ENCODE peak calls at places on chromosomes 11 and 22, in five cellular contexts. M is stimulated activated CD4-positive, alpha-beta T cell treated with anti-CD3 and anti-CD28 coated beads, TNF-alpha, amount 100 ng/mL, for 48 hours; K is lung; H is stimulated activated CD8-positive, alpha-beta memory T cell treated with anti-CD3 and anti-CD28 coated beads, Interleukin-4, amount 100 ng/mL, for 24 hours; A is posterior vena cava. I is an unnamed sample.
A peak's percentile ranks its signal among the peaks of the same experiment; 100 is the strongest.

GRCh38 chr11:11916981-11917399 is 75.2 kb downstream of the USP47 start:
- DNase-seq in A (no peak), H (no peak), K (no peak), M (no peak), I (no peak)

GRCh38 chr22:47372111-47372581 is 609.7 kb downstream of the TBC1D22A start:
- DNase-seq in H (no peak), K (no peak), A (peak; percentile 60), M (no peak), I (no peak)

GRCh38 chr22:29483254-29483653 is 3.2 kb downstream of the NEFH start:
- DNase-seq in K (no peak), H (no peak), A (no peak), M (no peak), I (no peak)

GRCh38 chr11:119337581-119338317 is 2.9 kb downstream of the C1QTNF5 start:
- DNase-seq in M (no peak), K (no peak), A (peak; percentile 81), H (no peak), I (no peak)

GRCh38 chr22:28442951-28443876 is 236.4 kb downstream of the TTC28 start:
- DNase-seq in K (peak; percentile 70), M (no peak), H (no peak), A (peak; percentile 83), I (no peak)

GRCh38 chr22:39311592-39312400 is 7.6 kb downstream of the RPL3 start:
- DNase-seq in A (no peak), K (no peak), M (no peak), H (no peak), I (no peak)

GRCh38 chr22:35311551-35311999 is 11.9 kb downstream of the TOM1 start:
- DNase-seq in A (peak; percentile 50), M (no peak), K (no peak), H (no peak), I (no peak)

GRCh38 chr11:57224537-57224936 is 12.5 kb downstream of the APLNR start:
- DNase-seq in A (no peak), H (no peak), K (no peak), M (no peak), I (no peak)

GRCh38 chr11:94199367-94200130 is 70.9 kb downstream of the PANX1 start:
- DNase-seq in M (no peak), A (no peak), H (no peak), K (no peak), I (no peak)

GRCh38 chr11:38927993-38928392 is 2330.0 kb upstream of the RAG2 start:
- DNase-seq in K (no peak), A (no peak), M (no peak), H (no peak), I (no peak)